ENCODE peak calls at places on chromosomes 3 and 15, in nine cellular contexts. One of them, this sample, is unnamed.

GRCh38 chr15:38589502-38589901 is 24.9 kb upstream of the RASGRP1 start:
- DNase-seq in sigmoid colon: no peak
- DNase-seq in breast epithelium: no peak
- DNase-seq in IMR-90: peak
- DNase-seq in NB4: peak
- DNase-seq in transverse colon: no peak
- DNase-seq in GM12891: no peak
- DNase-seq in stomach: no peak
- DNase-seq in right lobe of liver: no peak
- DNase-seq in this sample: peak

GRCh38 chr3:42673082-42673481 is 12.3 kb upstream of the KLHL40 start:
- DNase-seq in IMR-90: no peak
- DNase-seq in sigmoid colon: peak
- DNase-seq in stomach: no peak
- DNase-seq in right lobe of liver: no peak
- DNase-seq in transverse colon: no peak
- DNase-seq in NB4: no peak
- DNase-seq in GM12891: no peak
- DNase-seq in breast epithelium: no peak
- DNase-seq in this sample: no peak

GRCh38 chr3:189041482-189042090 is 130.2 kb upstream of the TPRG1 start:
- DNase-seq in right lobe of liver: no peak
- DNase-seq in sigmoid colon: no peak
- DNase-seq in IMR-90: peak
- DNase-seq in GM12891: peak
- DNase-seq in breast epithelium: no peak
- DNase-seq in NB4: peak
- DNase-seq in transverse colon: peak
- DNase-seq in stomach: peak
- DNase-seq in this sample: peak

GRCh38 chr15:98842192-98842972 is 165.2 kb downstream of the PGPEP1L start:
- DNase-seq in GM12891: no peak
- DNase-seq in breast epithelium: no peak
- DNase-seq in stomach: no peak
- DNase-seq in IMR-90: peak
- DNase-seq in NB4: no peak
- DNase-seq in sigmoid colon: no peak
- DNase-seq in transverse colon: no peak
- DNase-seq in right lobe of liver: no peak
- DNase-seq in this sample: no peak

GRCh38 chr15:101070502-101071273 is 151.5 kb downstream of the LRRK1 start:
- DNase-seq in breast epithelium: no peak
- DNase-seq in NB4: peak
- DNase-seq in IMR-90: peak
- DNase-seq in sigmoid colon: no peak
- DNase-seq in stomach: no peak
- DNase-seq in GM12891: no peak
- DNase-seq in right lobe of liver: no peak
- DNase-seq in transverse colon: no peak
- DNase-seq in this sample: peak

GRCh38 chr3:23035927-23036640 is 167.0 kb upstream of the UBE2E2 start:
- DNase-seq in right lobe of liver: no peak
- DNase-seq in NB4: no peak
- DNase-seq in breast epithelium: no peak
- DNase-seq in GM12891: no peak
- DNase-seq in stomach: peak
- DNase-seq in sigmoid colon: peak
- DNase-seq in IMR-90: no peak
- DNase-seq in transverse colon: peak
- DNase-seq in this sample: no peak

GRCh38 chr15:62135532-62136134 is 29.5 kb downstream of the C2CD4B start:
- DNase-seq in IMR-90: peak
- DNase-seq in right lobe of liver: peak
- DNase-seq in GM12891: no peak
- DNase-seq in breast epithelium: no peak
- DNase-seq in sigmoid colon: no peak
- DNase-seq in stomach: peak
- DNase-seq in transverse colon: peak
- DNase-seq in NB4: no peak
- DNase-seq in this sample: no peak

GRCh38 chr3:99933971-99934750 is 116.5 kb downstream of the CMSS1 start:
- DNase-seq in breast epithelium: no peak
- DNase-seq in transverse colon: no peak
- DNase-seq in GM12891: no peak
- DNase-seq in IMR-90: no peak
- DNase-seq in sigmoid colon: no peak
- DNase-seq in stomach: no peak
- DNase-seq in right lobe of liver: no peak
- DNase-seq in NB4: no peak
- DNase-seq in this sample: no peak

GRCh38 chr15:40042791-40043320 is 3.9 kb upstream of the SRP14 start:
- DNase-seq in NB4: no peak
- DNase-seq in right lobe of liver: no peak
- DNase-seq in IMR-90: no peak
- DNase-seq in GM12891: no peak
- DNase-seq in stomach: no peak
- DNase-seq in transverse colon: no peak
- DNase-seq in sigmoid colon: peak
- DNase-seq in breast epithelium: no peak
- DNase-seq in this sample: no peak

GRCh38 chr15:40038654-40039543 is at the start of gene SRP14:
- DNase-seq in transverse colon: peak
- DNase-seq in right lobe of liver: peak
- DNase-seq in GM12891: peak
- DNase-seq in sigmoid colon: peak
- DNase-seq in breast epithelium: peak
- DNase-seq in IMR-90: peak
- DNase-seq in stomach: peak
- DNase-seq in NB4: peak
- DNase-seq in this sample: peak

GRCh38 chr15:40040770-40041169 is 1.8 kb upstream of the SRP14 start:
- DNase-seq in NB4: no peak
- DNase-seq in breast epithelium: no peak
- DNase-seq in transverse colon: no peak
- DNase-seq in stomach: no peak
- DNase-seq in IMR-90: no peak
- DNase-seq in sigmoid colon: peak
- DNase-seq in right lobe of liver: no peak
- DNase-seq in GM12891: no peak
- DNase-seq in this sample: no peak

GRCh38 chr15:40038267-40038653 is 721 bp downstream of the SRP14 start:
- DNase-seq in right lobe of liver: no peak
- DNase-seq in sigmoid colon: no peak
- DNase-seq in transverse colon: no peak
- DNase-seq in breast epithelium: no peak
- DNase-seq in NB4: peak
- DNase-seq in stomach: no peak
- DNase-seq in GM12891: no peak
- DNase-seq in IMR-90: peak
- DNase-seq in this sample: no peak

GRCh38 chr15:40040293-40040635 is 1.3 kb upstream of the SRP14 start:
- DNase-seq in sigmoid colon: peak
- DNase-seq in stomach: no peak
- DNase-seq in NB4: peak
- DNase-seq in transverse colon: no peak
- DNase-seq in IMR-90: no peak
- DNase-seq in GM12891: no peak
- DNase-seq in breast epithelium: no peak
- DNase-seq in right lobe of liver: no peak
- DNase-seq in this sample: no peak
- TF ChIP-seq POLR2A in sigmoid colon: no peak
- TF ChIP-seq POLR2A in stomach: no peak
- TF ChIP-seq POLR2A in NB4: no peak
- TF ChIP-seq POLR2A in transverse colon: no peak
- TF ChIP-seq POLR2A in IMR-90: no peak
- TF ChIP-seq POLR2A in GM12891: no peak
- TF ChIP-seq POLR2A in breast epithelium: no peak
- TF ChIP-seq POLR2A in right lobe of liver: no peak
- TF ChIP-seq POLR2A in this sample: no peak

DNA sequence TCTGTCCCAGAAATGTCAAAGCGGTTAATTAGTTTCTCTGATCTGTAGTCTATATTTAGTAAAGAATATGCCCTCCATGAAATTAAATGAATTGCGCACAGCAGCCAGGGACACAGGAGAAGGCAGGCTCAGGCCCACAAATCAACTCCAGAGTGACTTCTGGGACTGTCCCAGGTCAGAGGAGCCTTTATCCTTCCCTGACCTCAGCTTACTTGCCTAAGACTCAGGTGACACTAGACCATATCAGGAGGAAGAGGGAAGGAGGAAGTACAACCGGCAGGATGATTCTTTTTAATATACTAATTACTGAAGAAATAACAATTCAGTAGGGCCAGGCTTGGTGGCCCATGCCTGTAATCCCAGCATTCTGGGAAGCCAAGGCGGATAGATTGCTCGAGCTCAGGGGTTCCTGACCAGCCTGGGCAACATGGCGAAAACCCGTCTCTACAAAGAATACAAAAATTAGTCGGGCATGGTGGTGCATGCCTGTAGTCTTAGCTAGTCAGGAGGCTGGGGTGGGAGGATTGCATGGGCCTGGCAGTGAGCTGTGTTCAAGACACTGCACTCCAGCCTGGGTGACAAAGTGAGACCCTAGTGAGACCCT is 1.8 kb upstream of the GPR15 start:
- DNase-seq in right lobe of liver: no peak
- DNase-seq in IMR-90: no peak
- DNase-seq in stomach: no peak
- DNase-seq in breast epithelium: no peak
- DNase-seq in transverse colon: no peak
- DNase-seq in GM12891: no peak
- DNase-seq in sigmoid colon: no peak
- DNase-seq in NB4: no peak
- DNase-seq in this sample: no peak
- TF ChIP-seq POLR2A in right lobe of liver: no peak
- TF ChIP-seq POLR2A in IMR-90: no peak
- TF ChIP-seq POLR2A in stomach: no peak
- TF ChIP-seq POLR2A in breast epithelium: no peak
- TF ChIP-seq POLR2A in transverse colon: no peak
- TF ChIP-seq POLR2A in GM12891: peak
- TF ChIP-seq POLR2A in sigmoid colon: no peak
- TF ChIP-seq POLR2A in NB4: no peak
- TF ChIP-seq POLR2A in this sample: no peak

DNA sequence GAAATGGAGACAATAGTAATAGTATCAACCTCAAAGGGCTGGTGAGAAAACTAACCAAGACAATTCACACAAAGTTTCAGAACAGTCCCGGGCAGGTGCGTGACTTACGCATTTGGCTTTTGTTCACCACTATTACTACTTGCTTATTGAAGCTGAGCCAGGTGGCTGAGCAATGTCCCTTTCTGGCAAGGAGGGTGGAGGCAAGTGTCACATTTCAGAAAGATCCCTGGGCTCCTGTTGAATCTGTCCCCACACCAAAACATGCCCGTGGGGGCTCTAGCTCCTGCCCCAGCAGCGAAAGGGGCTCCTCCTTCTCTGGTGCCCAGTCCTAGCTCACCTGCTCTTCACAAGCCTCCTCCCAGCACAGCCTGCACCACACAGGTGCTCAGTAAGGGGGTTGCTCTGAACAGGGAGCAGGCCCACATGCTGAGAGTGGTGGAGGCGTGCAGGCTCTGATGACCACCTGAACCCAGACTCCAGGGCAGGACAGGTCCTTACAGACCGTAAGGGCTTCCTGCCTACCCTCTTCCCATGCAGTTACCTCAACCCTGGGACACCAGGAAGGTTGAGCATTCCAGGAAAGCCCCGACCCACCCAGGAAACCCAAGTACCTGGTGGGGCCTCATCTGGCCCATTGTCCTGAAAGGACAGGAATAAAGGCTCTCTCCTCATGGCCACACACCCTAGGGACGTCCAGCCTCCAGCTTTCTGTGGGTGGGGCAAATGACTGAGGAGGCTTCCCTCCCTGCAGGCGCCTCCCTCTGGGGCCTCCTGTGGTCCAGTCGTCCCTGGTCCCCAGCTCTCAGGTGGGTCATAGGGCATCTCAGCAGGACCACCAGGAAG is 32.6 kb downstream of the SEMA7A start:
- DNase-seq in right lobe of liver: no peak
- DNase-seq in IMR-90: no peak
- DNase-seq in GM12891: no peak
- DNase-seq in NB4: peak
- DNase-seq in breast epithelium: no peak
- DNase-seq in transverse colon: no peak
- DNase-seq in sigmoid colon: no peak
- DNase-seq in stomach: no peak
- DNase-seq in this sample: no peak
- TF ChIP-seq POLR2A in right lobe of liver: no peak
- TF ChIP-seq POLR2A in IMR-90: no peak
- TF ChIP-seq POLR2A in GM12891: no peak
- TF ChIP-seq POLR2A in NB4: no peak
- TF ChIP-seq POLR2A in breast epithelium: no peak
- TF ChIP-seq POLR2A in transverse colon: no peak
- TF ChIP-seq POLR2A in sigmoid colon: no peak
- TF ChIP-seq POLR2A in stomach: no peak
- TF ChIP-seq POLR2A in this sample: no peak

GRCh38 chr15:45637552-45638033 is 2.8 kb downstream of the SQOR start:
- DNase-seq in NB4: peak
- DNase-seq in right lobe of liver: peak
- DNase-seq in transverse colon: peak
- DNase-seq in breast epithelium: no peak
- DNase-seq in GM12891: peak
- DNase-seq in IMR-90: peak
- DNase-seq in stomach: peak
- DNase-seq in sigmoid colon: peak
- DNase-seq in this sample: no peak

GRCh38 chr15:45631831-45632230 is 3.0 kb upstream of the SQOR start:
- DNase-seq in sigmoid colon: no peak
- DNase-seq in IMR-90: peak
- DNase-seq in transverse colon: no peak
- DNase-seq in stomach: no peak
- DNase-seq in NB4: no peak
- DNase-seq in GM12891: no peak
- DNase-seq in breast epithelium: no peak
- DNase-seq in right lobe of liver: no peak
- DNase-seq in this sample: no peak

GRCh38 chr15:45635191-45635638 is 386 bp downstream of the SQOR start:
- DNase-seq in right lobe of liver: peak
- DNase-seq in NB4: peak
- DNase-seq in sigmoid colon: peak
- DNase-seq in GM12891: peak
- DNase-seq in transverse colon: peak
- DNase-seq in breast epithelium: peak
- DNase-seq in IMR-90: no peak
- DNase-seq in stomach: peak
- DNase-seq in this sample: no peak

GRCh38 chr15:45635763-45636292 is 999 bp downstream of the SQOR start:
- DNase-seq in transverse colon: no peak
- DNase-seq in sigmoid colon: no peak
- DNase-seq in GM12891: no peak
- DNase-seq in breast epithelium: no peak
- DNase-seq in right lobe of liver: no peak
- DNase-seq in stomach: no peak
- DNase-seq in NB4: no peak
- DNase-seq in IMR-90: no peak
- DNase-seq in this sample: no peak

DNA sequence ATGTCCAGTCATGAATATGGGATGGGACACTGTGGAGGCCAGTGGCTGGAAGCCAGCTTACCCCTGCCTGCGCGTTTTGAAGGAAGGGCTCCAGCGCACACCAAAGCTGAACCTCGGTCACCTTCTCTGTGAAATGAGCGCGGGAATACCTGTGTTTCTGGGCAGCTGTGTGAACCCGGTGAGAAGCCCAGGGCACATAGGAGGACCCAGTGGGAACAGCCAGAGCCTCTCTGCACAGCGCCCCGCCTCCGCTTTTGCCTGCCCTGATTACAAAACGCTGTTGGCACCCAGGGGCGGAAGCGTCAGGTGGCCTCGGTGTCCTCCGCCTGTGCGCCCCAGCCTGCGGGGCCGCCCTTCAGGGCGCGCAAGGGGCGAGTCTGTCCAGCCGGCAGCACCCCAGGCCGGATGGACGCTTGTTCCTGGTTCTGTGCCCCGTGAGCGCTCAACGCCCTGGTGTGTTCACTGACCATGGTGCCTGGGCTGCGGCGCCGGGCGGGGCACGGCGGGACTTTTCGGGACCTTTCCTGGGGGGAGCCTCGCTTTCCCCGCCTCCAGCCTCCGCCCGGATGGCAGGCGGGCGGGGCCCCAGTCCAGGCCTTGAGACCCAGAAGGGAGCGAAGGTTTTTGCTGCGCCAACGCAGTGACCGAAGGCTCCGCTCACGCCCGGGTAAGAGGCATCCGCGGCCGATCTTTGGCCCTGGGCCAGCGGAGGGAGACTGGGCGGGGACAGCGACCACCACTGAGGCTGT is at the start of gene SQOR:
- DNase-seq in IMR-90: peak
- DNase-seq in NB4: peak
- DNase-seq in sigmoid colon: peak
- DNase-seq in right lobe of liver: peak
- DNase-seq in GM12891: peak
- DNase-seq in transverse colon: peak
- DNase-seq in breast epithelium: peak
- DNase-seq in stomach: peak
- DNase-seq in this sample: peak
- TF ChIP-seq POLR2A in IMR-90: no peak
- TF ChIP-seq POLR2A in NB4: peak
- TF ChIP-seq POLR2A in sigmoid colon: no peak
- TF ChIP-seq POLR2A in right lobe of liver: peak
- TF ChIP-seq POLR2A in GM12891: peak
- TF ChIP-seq POLR2A in transverse colon: peak
- TF ChIP-seq POLR2A in breast epithelium: peak
- TF ChIP-seq POLR2A in stomach: peak
- TF ChIP-seq POLR2A in this sample: peak

This sample was measured in H54.